ENCODE peak calls at places on chromosomes 11 and 22, in nine cellular contexts. One of them, this sample, is unnamed.

GRCh38 chr11:131378931-131379330 is 8.5 kb downstream of the NTM start:
- DNase-seq in stimulated activated CD8-positive, alpha-beta memory T cell treated with anti-CD3 and anti-CD28 coated beads, Interleukin-4, amount 100 ng/mL, for 24 hours: no peak
- DNase-seq in HEK293T: no peak
- DNase-seq in amniotic epithelial cell: no peak
- DNase-seq in EL: no peak
- DNase-seq in activated CD4-positive, CD25-positive, alpha-beta regulatory T cell: no peak
- DNase-seq in skeletal muscle cell: no peak
- DNase-seq in globus pallidus: no peak
- DNase-seq in A549: no peak
- DNase-seq in this sample: no peak

GRCh38 chr11:697028-697491 is 1.4 kb downstream of the TMEM80 start:
- DNase-seq in stimulated activated CD8-positive, alpha-beta memory T cell treated with anti-CD3 and anti-CD28 coated beads, Interleukin-4, amount 100 ng/mL, for 24 hours: no peak
- DNase-seq in HEK293T: no peak
- DNase-seq in amniotic epithelial cell: peak
- DNase-seq in EL: peak
- DNase-seq in activated CD4-positive, CD25-positive, alpha-beta regulatory T cell: no peak
- DNase-seq in skeletal muscle cell: peak
- DNase-seq in globus pallidus: peak
- DNase-seq in A549: no peak
- DNase-seq in this sample: no peak

GRCh38 chr11:100827934-100828661 is 141.0 kb downstream of the ARHGAP42 start:
- DNase-seq in stimulated activated CD8-positive, alpha-beta memory T cell treated with anti-CD3 and anti-CD28 coated beads, Interleukin-4, amount 100 ng/mL, for 24 hours: no peak
- DNase-seq in HEK293T: peak
- DNase-seq in amniotic epithelial cell: peak
- DNase-seq in EL: no peak
- DNase-seq in activated CD4-positive, CD25-positive, alpha-beta regulatory T cell: no peak
- DNase-seq in skeletal muscle cell: peak
- DNase-seq in globus pallidus: no peak
- DNase-seq in A549: peak
- DNase-seq in this sample: no peak

GRCh38 chr11:131746201-131746600 is 375.8 kb downstream of the NTM start:
- DNase-seq in stimulated activated CD8-positive, alpha-beta memory T cell treated with anti-CD3 and anti-CD28 coated beads, Interleukin-4, amount 100 ng/mL, for 24 hours: no peak
- DNase-seq in HEK293T: no peak
- DNase-seq in amniotic epithelial cell: no peak
- DNase-seq in EL: no peak
- DNase-seq in activated CD4-positive, CD25-positive, alpha-beta regulatory T cell: no peak
- DNase-seq in skeletal muscle cell: no peak
- DNase-seq in globus pallidus: no peak
- DNase-seq in A549: no peak
- DNase-seq in this sample: no peak

GRCh38 chr11:95282337-95282751 is 51.3 kb upstream of the SESN3 start:
- DNase-seq in stimulated activated CD8-positive, alpha-beta memory T cell treated with anti-CD3 and anti-CD28 coated beads, Interleukin-4, amount 100 ng/mL, for 24 hours: no peak
- DNase-seq in HEK293T: no peak
- DNase-seq in amniotic epithelial cell: peak
- DNase-seq in EL: no peak
- DNase-seq in activated CD4-positive, CD25-positive, alpha-beta regulatory T cell: no peak
- DNase-seq in skeletal muscle cell: peak
- DNase-seq in globus pallidus: no peak
- DNase-seq in A549: no peak
- DNase-seq in this sample: no peak

GRCh38 chr22:24685804-24686203 is 82.8 kb downstream of the GGT1 start:
- DNase-seq in stimulated activated CD8-positive, alpha-beta memory T cell treated with anti-CD3 and anti-CD28 coated beads, Interleukin-4, amount 100 ng/mL, for 24 hours: no peak
- DNase-seq in HEK293T: no peak
- DNase-seq in amniotic epithelial cell: no peak
- DNase-seq in EL: no peak
- DNase-seq in activated CD4-positive, CD25-positive, alpha-beta regulatory T cell: no peak
- DNase-seq in skeletal muscle cell: no peak
- DNase-seq in globus pallidus: peak
- DNase-seq in A549: no peak
- DNase-seq in this sample: no peak

GRCh38 chr11:123304828-123305530 is 109.9 kb upstream of the CLMP start:
- DNase-seq in stimulated activated CD8-positive, alpha-beta memory T cell treated with anti-CD3 and anti-CD28 coated beads, Interleukin-4, amount 100 ng/mL, for 24 hours: no peak
- DNase-seq in HEK293T: no peak
- DNase-seq in amniotic epithelial cell: no peak
- DNase-seq in EL: no peak
- DNase-seq in activated CD4-positive, CD25-positive, alpha-beta regulatory T cell: no peak
- DNase-seq in skeletal muscle cell: no peak
- DNase-seq in globus pallidus: no peak
- DNase-seq in A549: no peak
- DNase-seq in this sample: no peak

GRCh38 chr11:129283141-129283540 is 91.0 kb upstream of the ARHGAP32 start:
- DNase-seq in stimulated activated CD8-positive, alpha-beta memory T cell treated with anti-CD3 and anti-CD28 coated beads, Interleukin-4, amount 100 ng/mL, for 24 hours: no peak
- DNase-seq in HEK293T: no peak
- DNase-seq in amniotic epithelial cell: no peak
- DNase-seq in EL: no peak
- DNase-seq in activated CD4-positive, CD25-positive, alpha-beta regulatory T cell: no peak
- DNase-seq in skeletal muscle cell: no peak
- DNase-seq in globus pallidus: no peak
- DNase-seq in A549: no peak
- DNase-seq in this sample: no peak

GRCh38 chr22:40665312-40665711 is 14.0 kb upstream of the MCHR1 start:
- DNase-seq in stimulated activated CD8-positive, alpha-beta memory T cell treated with anti-CD3 and anti-CD28 coated beads, Interleukin-4, amount 100 ng/mL, for 24 hours: no peak
- DNase-seq in HEK293T: no peak
- DNase-seq in amniotic epithelial cell: peak
- DNase-seq in EL: peak
- DNase-seq in activated CD4-positive, CD25-positive, alpha-beta regulatory T cell: no peak
- DNase-seq in skeletal muscle cell: no peak
- DNase-seq in globus pallidus: peak
- DNase-seq in A549: no peak
- DNase-seq in this sample: no peak

GRCh38 chr11:59263225-59263894 is 50.6 kb upstream of the MPEG1 start:
- DNase-seq in stimulated activated CD8-positive, alpha-beta memory T cell treated with anti-CD3 and anti-CD28 coated beads, Interleukin-4, amount 100 ng/mL, for 24 hours: no peak
- DNase-seq in HEK293T: no peak
- DNase-seq in amniotic epithelial cell: no peak
- DNase-seq in EL: no peak
- DNase-seq in activated CD4-positive, CD25-positive, alpha-beta regulatory T cell: no peak
- DNase-seq in skeletal muscle cell: no peak
- DNase-seq in globus pallidus: no peak
- DNase-seq in A549: no peak
- DNase-seq in this sample: no peak

GRCh38 chr11:14300661-14301304 is 58.2 kb downstream of the RRAS2 start:
- DNase-seq in stimulated activated CD8-positive, alpha-beta memory T cell treated with anti-CD3 and anti-CD28 coated beads, Interleukin-4, amount 100 ng/mL, for 24 hours: peak
- DNase-seq in HEK293T: peak
- DNase-seq in amniotic epithelial cell: peak
- DNase-seq in EL: peak
- DNase-seq in activated CD4-positive, CD25-positive, alpha-beta regulatory T cell: peak
- DNase-seq in skeletal muscle cell: no peak
- DNase-seq in globus pallidus: peak
- DNase-seq in A549: peak
- DNase-seq in this sample: peak

GRCh38 chr22:25833091-25833490 is 91.1 kb downstream of the MYO18B start:
- DNase-seq in stimulated activated CD8-positive, alpha-beta memory T cell treated with anti-CD3 and anti-CD28 coated beads, Interleukin-4, amount 100 ng/mL, for 24 hours: no peak
- DNase-seq in HEK293T: no peak
- DNase-seq in amniotic epithelial cell: no peak
- DNase-seq in EL: no peak
- DNase-seq in activated CD4-positive, CD25-positive, alpha-beta regulatory T cell: no peak
- DNase-seq in skeletal muscle cell: no peak
- DNase-seq in globus pallidus: no peak
- DNase-seq in A549: no peak
- DNase-seq in this sample: no peak

GRCh38 chr11:19342036-19342435 is 101.3 kb upstream of the E2F8 start:
- DNase-seq in stimulated activated CD8-positive, alpha-beta memory T cell treated with anti-CD3 and anti-CD28 coated beads, Interleukin-4, amount 100 ng/mL, for 24 hours: no peak
- DNase-seq in HEK293T: no peak
- DNase-seq in amniotic epithelial cell: no peak
- DNase-seq in EL: no peak
- DNase-seq in activated CD4-positive, CD25-positive, alpha-beta regulatory T cell: no peak
- DNase-seq in skeletal muscle cell: no peak
- DNase-seq in globus pallidus: no peak
- DNase-seq in A549: no peak
- DNase-seq in this sample: no peak

GRCh38 chr22:35629406-35630234 is 12.5 kb upstream of the MB start:
- DNase-seq in stimulated activated CD8-positive, alpha-beta memory T cell treated with anti-CD3 and anti-CD28 coated beads, Interleukin-4, amount 100 ng/mL, for 24 hours: peak
- DNase-seq in HEK293T: no peak
- DNase-seq in amniotic epithelial cell: peak
- DNase-seq in EL: peak
- DNase-seq in activated CD4-positive, CD25-positive, alpha-beta regulatory T cell: no peak
- DNase-seq in skeletal muscle cell: peak
- DNase-seq in globus pallidus: no peak
- DNase-seq in A549: peak
- DNase-seq in this sample: no peak

GRCh38 chr11:10641314-10642206 is 52.0 kb downstream of the IRAG1 start:
- DNase-seq in stimulated activated CD8-positive, alpha-beta memory T cell treated with anti-CD3 and anti-CD28 coated beads, Interleukin-4, amount 100 ng/mL, for 24 hours: no peak
- DNase-seq in HEK293T: no peak
- DNase-seq in amniotic epithelial cell: no peak
- DNase-seq in EL: no peak
- DNase-seq in activated CD4-positive, CD25-positive, alpha-beta regulatory T cell: no peak
- DNase-seq in skeletal muscle cell: no peak
- DNase-seq in globus pallidus: no peak
- DNase-seq in A549: no peak
- DNase-seq in this sample: no peak

GRCh38 chr11:129580278-129580677 is 204.6 kb downstream of the BARX2 start:
- DNase-seq in stimulated activated CD8-positive, alpha-beta memory T cell treated with anti-CD3 and anti-CD28 coated beads, Interleukin-4, amount 100 ng/mL, for 24 hours: no peak
- DNase-seq in HEK293T: no peak
- DNase-seq in amniotic epithelial cell: no peak
- DNase-seq in EL: no peak
- DNase-seq in activated CD4-positive, CD25-positive, alpha-beta regulatory T cell: no peak
- DNase-seq in skeletal muscle cell: no peak
- DNase-seq in globus pallidus: no peak
- DNase-seq in A549: no peak
- DNase-seq in this sample: no peak

GRCh38 chr11:88555829-88556202 is 218.3 kb upstream of the CTSC start:
- DNase-seq in stimulated activated CD8-positive, alpha-beta memory T cell treated with anti-CD3 and anti-CD28 coated beads, Interleukin-4, amount 100 ng/mL, for 24 hours: no peak
- DNase-seq in HEK293T: no peak
- DNase-seq in amniotic epithelial cell: peak
- DNase-seq in EL: peak
- DNase-seq in activated CD4-positive, CD25-positive, alpha-beta regulatory T cell: no peak
- DNase-seq in skeletal muscle cell: no peak
- DNase-seq in globus pallidus: no peak
- DNase-seq in A549: no peak
- DNase-seq in this sample: no peak

GRCh38 chr11:66915046-66915832 is 42.9 kb downstream of the PC start:
- DNase-seq in stimulated activated CD8-positive, alpha-beta memory T cell treated with anti-CD3 and anti-CD28 coated beads, Interleukin-4, amount 100 ng/mL, for 24 hours: no peak
- DNase-seq in HEK293T: no peak
- DNase-seq in amniotic epithelial cell: no peak
- DNase-seq in EL: no peak
- DNase-seq in activated CD4-positive, CD25-positive, alpha-beta regulatory T cell: no peak
- DNase-seq in skeletal muscle cell: no peak
- DNase-seq in globus pallidus: peak
- DNase-seq in A549: no peak
- DNase-seq in this sample: no peak

GRCh38 chr11:83035070-83035854 is 36.4 kb downstream of the RAB30 start:
- DNase-seq in stimulated activated CD8-positive, alpha-beta memory T cell treated with anti-CD3 and anti-CD28 coated beads, Interleukin-4, amount 100 ng/mL, for 24 hours: no peak
- DNase-seq in HEK293T: no peak
- DNase-seq in amniotic epithelial cell: peak
- DNase-seq in EL: no peak
- DNase-seq in activated CD4-positive, CD25-positive, alpha-beta regulatory T cell: no peak
- DNase-seq in skeletal muscle cell: peak
- DNase-seq in globus pallidus: no peak
- DNase-seq in A549: no peak
- DNase-seq in this sample: no peak

GRCh38 chr22:44088976-44089570 is 65.0 kb downstream of the PARVB start:
- DNase-seq in stimulated activated CD8-positive, alpha-beta memory T cell treated with anti-CD3 and anti-CD28 coated beads, Interleukin-4, amount 100 ng/mL, for 24 hours: no peak
- DNase-seq in HEK293T: no peak
- DNase-seq in amniotic epithelial cell: peak
- DNase-seq in EL: peak
- DNase-seq in activated CD4-positive, CD25-positive, alpha-beta regulatory T cell: no peak
- DNase-seq in skeletal muscle cell: no peak
- DNase-seq in globus pallidus: peak
- DNase-seq in A549: no peak
- DNase-seq in this sample: no peak

GRCh38 chr11:13761250-13761649 is 92.8 kb downstream of the FAR1 start:
- DNase-seq in stimulated activated CD8-positive, alpha-beta memory T cell treated with anti-CD3 and anti-CD28 coated beads, Interleukin-4, amount 100 ng/mL, for 24 hours: no peak
- DNase-seq in HEK293T: no peak
- DNase-seq in amniotic epithelial cell: peak
- DNase-seq in EL: peak
- DNase-seq in activated CD4-positive, CD25-positive, alpha-beta regulatory T cell: no peak
- DNase-seq in skeletal muscle cell: no peak
- DNase-seq in globus pallidus: no peak
- DNase-seq in A549: no peak
- DNase-seq in this sample: no peak

GRCh38 chr11:72787262-72788104 is 6.4 kb downstream of the STARD10 start:
- DNase-seq in stimulated activated CD8-positive, alpha-beta memory T cell treated with anti-CD3 and anti-CD28 coated beads, Interleukin-4, amount 100 ng/mL, for 24 hours: no peak
- DNase-seq in HEK293T: peak
- DNase-seq in amniotic epithelial cell: no peak
- DNase-seq in EL: no peak
- DNase-seq in activated CD4-positive, CD25-positive, alpha-beta regulatory T cell: no peak
- DNase-seq in skeletal muscle cell: no peak
- DNase-seq in globus pallidus: no peak
- DNase-seq in A549: peak
- DNase-seq in this sample: no peak

GRCh38 chr22:48692734-48693376 is 1134.8 kb downstream of the BRD1 start:
- DNase-seq in stimulated activated CD8-positive, alpha-beta memory T cell treated with anti-CD3 and anti-CD28 coated beads, Interleukin-4, amount 100 ng/mL, for 24 hours: no peak
- DNase-seq in HEK293T: no peak
- DNase-seq in amniotic epithelial cell: no peak
- DNase-seq in EL: no peak
- DNase-seq in activated CD4-positive, CD25-positive, alpha-beta regulatory T cell: no peak
- DNase-seq in skeletal muscle cell: no peak
- DNase-seq in globus pallidus: no peak
- DNase-seq in A549: no peak
- DNase-seq in this sample: no peak

GRCh38 chr11:35115688-35116030 is 23.3 kb upstream of the CD44 start:
- DNase-seq in stimulated activated CD8-positive, alpha-beta memory T cell treated with anti-CD3 and anti-CD28 coated beads, Interleukin-4, amount 100 ng/mL, for 24 hours: no peak
- DNase-seq in HEK293T: no peak
- DNase-seq in amniotic epithelial cell: no peak
- DNase-seq in EL: no peak
- DNase-seq in activated CD4-positive, CD25-positive, alpha-beta regulatory T cell: no peak
- DNase-seq in skeletal muscle cell: no peak
- DNase-seq in globus pallidus: no peak
- DNase-seq in A549: no peak
- DNase-seq in this sample: no peak

GRCh38 chr11:57460017-57460755 is at the start of gene RTN4RL2:
- DNase-seq in stimulated activated CD8-positive, alpha-beta memory T cell treated with anti-CD3 and anti-CD28 coated beads, Interleukin-4, amount 100 ng/mL, for 24 hours: no peak
- DNase-seq in HEK293T: peak
- DNase-seq in amniotic epithelial cell: peak
- DNase-seq in EL: peak
- DNase-seq in activated CD4-positive, CD25-positive, alpha-beta regulatory T cell: no peak
- DNase-seq in skeletal muscle cell: no peak
- DNase-seq in globus pallidus: no peak
- DNase-seq in A549: peak
- DNase-seq in this sample: no peak

GRCh38 chr11:113521737-113522517 is 46.7 kb upstream of the DRD2 start:
- DNase-seq in stimulated activated CD8-positive, alpha-beta memory T cell treated with anti-CD3 and anti-CD28 coated beads, Interleukin-4, amount 100 ng/mL, for 24 hours: no peak
- DNase-seq in HEK293T: no peak
- DNase-seq in amniotic epithelial cell: no peak
- DNase-seq in EL: peak
- DNase-seq in activated CD4-positive, CD25-positive, alpha-beta regulatory T cell: no peak
- DNase-seq in skeletal muscle cell: no peak
- DNase-seq in globus pallidus: no peak
- DNase-seq in A549: no peak
- DNase-seq in this sample: no peak

GRCh38 chr11:100719362-100719761 is 32.3 kb downstream of the ARHGAP42 start:
- DNase-seq in stimulated activated CD8-positive, alpha-beta memory T cell treated with anti-CD3 and anti-CD28 coated beads, Interleukin-4, amount 100 ng/mL, for 24 hours: no peak
- DNase-seq in HEK293T: no peak
- DNase-seq in amniotic epithelial cell: peak
- DNase-seq in EL: no peak
- DNase-seq in activated CD4-positive, CD25-positive, alpha-beta regulatory T cell: no peak
- DNase-seq in skeletal muscle cell: no peak
- DNase-seq in globus pallidus: peak
- DNase-seq in A549: no peak
- DNase-seq in this sample: no peak

GRCh38 chr11:64687204-64687603 is 35.8 kb downstream of the NRXN2 start:
- DNase-seq in stimulated activated CD8-positive, alpha-beta memory T cell treated with anti-CD3 and anti-CD28 coated beads, Interleukin-4, amount 100 ng/mL, for 24 hours: no peak
- DNase-seq in HEK293T: no peak
- DNase-seq in amniotic epithelial cell: no peak
- DNase-seq in EL: no peak
- DNase-seq in activated CD4-positive, CD25-positive, alpha-beta regulatory T cell: no peak
- DNase-seq in skeletal muscle cell: no peak
- DNase-seq in globus pallidus: peak
- DNase-seq in A549: no peak
- DNase-seq in this sample: no peak

GRCh38 chr11:117011541-117011908 is 86.7 kb downstream of the SIK3 start:
- DNase-seq in stimulated activated CD8-positive, alpha-beta memory T cell treated with anti-CD3 and anti-CD28 coated beads, Interleukin-4, amount 100 ng/mL, for 24 hours: no peak
- DNase-seq in HEK293T: no peak
- DNase-seq in amniotic epithelial cell: no peak
- DNase-seq in EL: no peak
- DNase-seq in activated CD4-positive, CD25-positive, alpha-beta regulatory T cell: no peak
- DNase-seq in skeletal muscle cell: peak
- DNase-seq in globus pallidus: no peak
- DNase-seq in A549: no peak
- DNase-seq in this sample: no peak

GRCh38 chr11:45919806-45920530 is 2.3 kb upstream of the PEX16 start:
- DNase-seq in stimulated activated CD8-positive, alpha-beta memory T cell treated with anti-CD3 and anti-CD28 coated beads, Interleukin-4, amount 100 ng/mL, for 24 hours: no peak
- DNase-seq in HEK293T: no peak
- DNase-seq in amniotic epithelial cell: no peak
- DNase-seq in EL: no peak
- DNase-seq in activated CD4-positive, CD25-positive, alpha-beta regulatory T cell: no peak
- DNase-seq in skeletal muscle cell: no peak
- DNase-seq in globus pallidus: no peak
- DNase-seq in A549: no peak
- DNase-seq in this sample: no peak

GRCh38 chr11:125074511-125075241 is 11.6 kb downstream of the SLC37A2 start:
- DNase-seq in stimulated activated CD8-positive, alpha-beta memory T cell treated with anti-CD3 and anti-CD28 coated beads, Interleukin-4, amount 100 ng/mL, for 24 hours: no peak
- DNase-seq in HEK293T: no peak
- DNase-seq in amniotic epithelial cell: no peak
- DNase-seq in EL: no peak
- DNase-seq in activated CD4-positive, CD25-positive, alpha-beta regulatory T cell: no peak
- DNase-seq in skeletal muscle cell: no peak
- DNase-seq in globus pallidus: no peak
- DNase-seq in A549: no peak
- DNase-seq in this sample: no peak

This sample was measured in NCI-H2107.